ENCODE peak calls at places on chromosome 21, in seven cellular contexts. U, K, D, W, Q, Y and F are unnamed samples.

GRCh38 chr21:37874481-37874880 is 41.8 kb downstream of the KCNJ6 start:
- DNase-seq in U (no peak), K (no peak), D (no peak), W (no peak), Q (no peak), Y (no peak), F (no peak)

GRCh38 chr21:30600787-30601186 is at the start of gene KRTAP22-1:
- DNase-seq in U (no peak), K (no peak), D (no peak), W (no peak), Q (no peak), Y (no peak), F (no peak)

GRCh38 chr21:45822002-45822397 is 159.6 kb upstream of the COL6A1 start:
- DNase-seq in U (no peak), K (no peak), D (no peak), W (no peak), Q (no peak), Y (no peak), F (no peak)

GRCh38 chr21:39670741-39671140 is 58.0 kb downstream of the B3GALT5 start:
- DNase-seq in U (no peak), K (no peak), D (no peak), W (no peak), Q (no peak), Y (no peak), F (no peak)

GRCh38 chr21:38916214-38916964 is 110.7 kb downstream of the ETS2 start:
- DNase-seq in U (no peak), K (no peak), D (no peak), W (no peak), Q (no peak), Y (no peak), F (no peak)

GRCh38 chr21:37855568-37856391 is 60.5 kb downstream of the KCNJ6 start:
- DNase-seq in U (no peak), K (no peak), D (no peak), W (peak; percentile 89), Q (peak; percentile 55), Y (peak; percentile 98), F (no peak)

GRCh38 chr21:34822957-34823356 is 154.2 kb downstream of the CLIC6 start:
- DNase-seq in U (no peak), K (no peak), D (no peak), W (peak; percentile 68), Q (peak; percentile 56), Y (no peak), F (no peak)

GRCh38 chr21:36120304-36120902 is 14.5 kb upstream of the CBR3 start:
- DNase-seq in U (peak; percentile 44), K (no peak), D (no peak), W (peak; percentile 8), Q (no peak), Y (no peak), F (no peak)

GRCh38 chr21:42921912-42922311 is 3.5 kb downstream of the ERVH48-1 start:
- DNase-seq in U (no peak), K (no peak), D (no peak), W (no peak), Q (no peak), Y (no peak), F (no peak)

GRCh38 chr21:44982558-44983244 is 42.9 kb downstream of the SLX9 start:
- DNase-seq in U (peak; percentile 90), K (no peak), D (no peak), W (peak; percentile 41), Q (no peak), Y (no peak), F (no peak)

GRCh38 chr21:42614811-42615342 is 38.5 kb upstream of the PDE9A start:
- DNase-seq in U (no peak), K (no peak), D (peak; percentile 44), W (no peak), Q (no peak), Y (peak; percentile 52), F (peak; percentile 14)

GRCh38 chr21:42557420-42557819 is 43.8 kb downstream of the SLC37A1 start:
- DNase-seq in U (no peak), K (no peak), D (no peak), W (no peak), Q (no peak), Y (no peak), F (no peak)

GRCh38 chr21:46179708-46180078 is 4.6 kb downstream of the SPATC1L start:
- DNase-seq in U (no peak), K (no peak), D (no peak), W (no peak), Q (no peak), Y (no peak), F (no peak)

GRCh38 chr21:33067457-33067856 is 2.5 kb upstream of the OLIG1 start:
- DNase-seq in U (no peak), K (no peak), D (no peak), W (no peak), Q (no peak), Y (no peak), F (no peak)

GRCh38 chr21:37803076-37803475 is 113.2 kb downstream of the KCNJ6 start:
- DNase-seq in U (no peak), K (no peak), D (no peak), W (no peak), Q (no peak), Y (no peak), F (no peak)

GRCh38 chr21:44275041-44275440 is 10.6 kb upstream of the AIRE start:
- DNase-seq in U (peak; percentile 3), K (no peak), D (no peak), W (no peak), Q (no peak), Y (no peak), F (no peak)

GRCh38 chr21:41816583-41817165 is 49.8 kb upstream of the RIPK4 start:
- DNase-seq in U (peak; percentile 66), K (peak; percentile 29), D (peak; percentile 81), W (peak; percentile 46), Q (peak; percentile 32), Y (peak; percentile 66), F (peak; percentile 41)

GRCh38 chr21:30102881-30103280 is 63.7 kb downstream of the CLDN17 start:
- DNase-seq in U (no peak), K (no peak), D (no peak), W (no peak), Q (no peak), Y (no peak), F (no peak)

GRCh38 chr21:39319814-39320332 is 6.4 kb upstream of the BRWD1 start:
- DNase-seq in U (no peak), K (no peak), D (no peak), W (peak; percentile 33), Q (peak; percentile 35), Y (no peak), F (no peak)

GRCh38 chr21:44436111-44436611 is 19.1 kb upstream of the LRRC3 start:
- DNase-seq in U (no peak), K (no peak), D (no peak), W (no peak), Q (no peak), Y (no peak), F (no peak)

GRCh38 chr21:26943916-26944315 is 23.0 kb downstream of the ADAMTS5 start:
- DNase-seq in U (no peak), K (no peak), D (no peak), W (no peak), Q (no peak), Y (no peak), F (no peak)

GRCh38 chr21:44618504-44618903 is 6.6 kb downstream of the KRTAP10-8 start:
- DNase-seq in U (no peak), K (no peak), D (peak; percentile 21), W (peak; percentile 14), Q (no peak), Y (no peak), F (no peak)

GRCh38 chr21:46317710-46318463 is 5.8 kb downstream of the C21orf58 start:
- DNase-seq in U (peak; percentile 48), K (no peak), D (no peak), W (no peak), Q (no peak), Y (no peak), F (no peak)